ENCODE peak calls at places on chromosomes 2 and 18, in seven cellular contexts. U, T, J, D, L, I and O are unnamed samples.

GRCh38 chr2:52880872-52881271 is 886.7 kb upstream of the CHAC2 start:
- DNase-seq in L (no peak), U (no peak), D (no peak), J (no peak), T (no peak), I (no peak), O (no peak)

GRCh38 chr2:219664041-219664440 is 36.6 kb downstream of the SLC4A3 start:
- DNase-seq in D (peak; percentile 24), T (no peak), L (peak; percentile 2), J (no peak), I (peak; percentile 16), U (no peak), O (no peak)

GRCh38 chr2:144012304-144012703 is 507.6 kb downstream of the ZEB2 start:
- DNase-seq in L (no peak), D (no peak), J (no peak), T (no peak), I (no peak), U (no peak), O (no peak)

GRCh38 chr2:54620948-54621347 is 102.5 kb upstream of the EML6 start:
- DNase-seq in I (no peak), L (no peak), D (no peak), J (no peak), T (no peak), U (no peak), O (no peak)

GRCh38 chr2:236787885-236788284 is 218.3 kb downstream of the ACKR3 start:
- DNase-seq in U (no peak), D (no peak), I (no peak), J (no peak), T (no peak), L (no peak), O (no peak)

GRCh38 chr18:35306588-35307250 is 16.7 kb upstream of the ZSCAN30 start:
- DNase-seq in L (no peak), I (no peak), D (no peak), J (no peak), U (no peak), T (no peak), O (no peak)

GRCh38 chr18:45156941-45157340 is 458.3 kb upstream of the SLC14A2 start:
- DNase-seq in L (no peak), J (no peak), D (no peak), U (no peak), I (no peak), T (no peak), O (no peak)

GRCh38 chr2:85710687-85711577 is 16.8 kb downstream of the GNLY start:
- DNase-seq in D (peak; percentile 90), T (no peak), U (peak; percentile 60), L (peak; percentile 77), J (no peak), I (no peak), O (no peak)

GRCh38 chr18:76658627-76659026 is 163.6 kb upstream of the ZNF516 start:
- DNase-seq in T (no peak), J (no peak), I (no peak), L (no peak), D (no peak), U (no peak), O (no peak)

GRCh38 chr18:23872701-23873550 is 141.6 kb upstream of the TTC39C start:
- DNase-seq in J (no peak), T (no peak), D (no peak), U (no peak), I (no peak), L (peak; percentile 89), O (no peak)

DNA sequence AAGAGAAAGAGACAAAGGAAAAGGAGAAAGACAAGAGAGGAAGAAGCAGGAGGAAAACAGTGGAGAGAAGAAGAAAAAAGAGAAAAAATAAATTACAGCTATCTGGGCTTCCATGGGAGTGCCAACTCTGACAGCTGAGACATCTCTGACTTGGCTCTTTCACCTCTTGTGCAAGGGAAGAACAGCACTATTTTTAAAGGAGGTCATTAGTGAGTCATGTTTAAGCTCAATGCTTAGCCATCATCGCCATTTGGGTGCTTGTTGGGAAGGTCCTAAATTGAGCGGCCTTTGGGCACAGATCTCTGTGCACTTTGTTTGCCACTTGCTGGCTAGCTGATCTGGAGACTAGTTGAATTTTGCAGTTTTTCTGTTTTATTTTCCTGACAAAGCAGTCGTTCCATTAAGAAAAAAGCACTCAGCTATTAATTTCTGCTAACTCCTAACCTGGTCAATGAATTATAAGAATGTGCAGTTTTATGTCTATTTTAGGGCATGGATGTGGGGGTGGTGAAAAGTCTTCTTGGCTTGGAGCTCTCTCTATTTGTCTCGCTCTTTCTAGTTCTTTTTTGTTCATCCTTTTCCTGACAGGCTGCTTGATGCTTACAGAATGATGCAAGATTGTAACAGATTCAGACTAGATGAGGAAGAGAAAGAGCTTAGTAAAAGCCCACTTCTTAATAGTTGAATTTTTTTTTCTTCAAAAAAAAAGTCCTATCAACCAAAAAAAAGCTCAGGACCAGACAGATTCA is 231.5 kb downstream of the SLC8A1 start:
- DNase-seq in L (no peak), I (no peak), D (no peak), J (no peak), U (no peak), T (no peak), O (no peak)
- H3K27ac ChIP-seq in L (no peak overlapping the region), I (peak overlapping the region; percentile 48), D (no peak overlapping the region), J (peak overlapping the region; percentile 73), U (peak overlapping the region; percentile 6), T (no peak overlapping the region), O (no peak overlapping the region)

GRCh38 chr2:100359576-100359975 is 37.3 kb upstream of the LONRF2 start:
- DNase-seq in T (no peak), I (no peak), J (no peak), U (no peak), D (no peak), L (no peak), O (no peak)

GRCh38 chr2:100358554-100358953 is 36.3 kb upstream of the LONRF2 start:
- DNase-seq in T (no peak), L (no peak), U (no peak), J (no peak), D (no peak), I (no peak), O (no peak)
- TF ChIP-seq CTCF in T (no peak), L (no peak), U (no peak), J (no peak), D (no peak), I (no peak), O (no peak)

DNA sequence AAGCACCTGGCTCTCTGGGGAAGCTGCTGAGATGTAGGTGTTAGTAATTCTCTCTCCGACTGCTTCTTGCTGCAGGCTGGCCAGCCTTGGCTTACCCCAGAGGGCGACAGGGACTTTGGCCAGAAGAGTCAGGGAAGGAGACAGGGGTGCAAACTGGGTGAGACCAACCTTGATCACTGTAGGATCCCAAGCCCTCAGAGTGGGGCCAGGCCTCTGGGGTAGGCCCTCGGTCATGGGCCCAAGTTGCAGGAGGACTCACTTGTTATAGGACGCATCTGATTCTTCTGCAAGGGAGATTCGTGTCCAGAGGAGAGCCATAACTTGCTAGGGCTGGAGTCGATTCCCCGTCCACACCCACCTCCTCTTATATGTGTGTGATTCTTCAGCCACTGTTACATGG is 111.7 kb upstream of the SIX3 start:
- DNase-seq in I (peak; percentile 50), J (no peak), U (no peak), T (no peak), D (peak; percentile 37), L (no peak), O (no peak)
- H3K27ac ChIP-seq in I (no peak overlapping the region), J (no peak overlapping the region), U (no peak overlapping the region), T (no peak overlapping the region), D (no peak overlapping the region), L (no peak overlapping the region), O (no peak overlapping the region)

DNA sequence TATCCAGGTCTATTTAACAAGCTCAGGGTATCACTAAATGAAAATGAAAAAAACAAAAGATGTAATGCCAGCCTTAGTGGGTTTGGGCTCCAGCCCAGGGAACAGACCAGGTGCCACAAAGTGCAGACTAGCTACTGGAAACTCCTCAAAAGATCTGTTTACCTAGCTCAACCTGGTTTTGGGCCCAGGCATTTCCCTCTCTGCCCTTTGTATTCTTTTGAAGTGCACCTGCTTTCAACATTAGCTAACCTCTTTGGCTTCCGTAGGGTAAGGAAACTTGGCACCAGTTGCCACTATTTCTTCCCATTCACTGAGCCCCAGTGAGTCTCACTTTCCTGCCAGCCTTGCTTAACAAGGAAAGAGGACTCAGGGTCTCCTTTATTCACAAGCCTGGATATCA is 123.6 kb upstream of the CDCA7 start:
- DNase-seq in D (no peak), U (no peak), J (no peak), T (no peak), I (no peak), L (no peak), O (peak; percentile 77)
- TF ChIP-seq CTCF in D (no peak), U (no peak), J (no peak), T (no peak), I (no peak), L (no peak), O (no peak)

GRCh38 chr2:38277245-38278119 is 99.6 kb downstream of the ATL2 start:
- DNase-seq in T (no peak), L (no peak), U (no peak), D (no peak), I (no peak), J (peak; percentile 24), O (no peak)
- H3K27ac ChIP-seq in T (no peak overlapping the region), L (no peak overlapping the region), U (no peak overlapping the region), D (no peak overlapping the region), I (no peak overlapping the region), J (no peak overlapping the region), O (no peak overlapping the region)

GRCh38 chr2:64996914-64997313 is 7.7 kb downstream of the SLC1A4 start:
- DNase-seq in T (no peak), L (no peak), J (no peak), D (no peak), U (no peak), I (no peak), O (no peak)
- TF ChIP-seq CTCF in T (peak; percentile 8), L (no peak), J (peak; percentile 22), D (no peak), U (no peak), I (no peak), O (no peak)

GRCh38 chr2:151842830-151843668 is 14.8 kb upstream of the ARL5A start:
- DNase-seq in T (peak; percentile 74), J (no peak), I (no peak), L (no peak), D (no peak), U (no peak), O (no peak)
- H3K27ac ChIP-seq in T (peak overlapping the region; percentile 67), J (no peak overlapping the region), I (peak overlapping the region; percentile 57), L (no peak overlapping the region), D (no peak overlapping the region), U (no peak overlapping the region), O (no peak overlapping the region)

GRCh38 chr2:98510322-98510662 is 65.6 kb downstream of the INPP4A start:
- DNase-seq in I (no peak), L (no peak), T (no peak), U (no peak), D (no peak), J (no peak), O (no peak)

GRCh38 chr2:98512699-98513098 is 68.0 kb downstream of the INPP4A start:
- DNase-seq in U (no peak), L (peak; percentile 27), T (no peak), I (no peak), J (no peak), D (no peak), O (no peak)

GRCh38 chr2:98509542-98510321 is 65.1 kb downstream of the INPP4A start:
- DNase-seq in J (no peak), L (peak; percentile 18), T (no peak), D (no peak), I (no peak), U (no peak), O (no peak)

GRCh38 chr2:98514096-98514639 is 69.5 kb downstream of the INPP4A start:
- DNase-seq in J (no peak), L (no peak), I (no peak), D (no peak), T (no peak), U (no peak), O (no peak)

GRCh38 chr2:98511981-98512380 is 67.3 kb downstream of the INPP4A start:
- DNase-seq in U (no peak), I (no peak), L (peak; percentile 36), J (no peak), D (no peak), T (no peak), O (no peak)
- TF ChIP-seq CTCF in U (no peak), I (no peak), L (no peak), J (no peak), D (no peak), T (no peak), O (no peak)